ENCODE peak calls at places on chromosomes 3 and 15, in nine cellular contexts. B, Q, X, H, V, G, P, C and R are unnamed samples.
A peak's percentile ranks its signal among the peaks of the same experiment; 100 is the strongest.

GRCh38 chr15:78034495-78035191 is 42.9 kb downstream of the TBC1D2B start:
- DNase-seq in X (no peak), H (no peak), Q (no peak), C (no peak), B (no peak), V (no peak), G (peak; percentile 81), P (no peak), R (peak; percentile 61)

GRCh38 chr15:68789921-68790575 is 30.6 kb downstream of the ANP32A start:
- DNase-seq in Q (no peak), X (peak; percentile 69), C (peak; percentile 72), V (no peak), P (peak; percentile 50), B (no peak), G (no peak), H (peak; percentile 18), R (no peak)

GRCh38 chr3:14765065-14765410 is 53.7 kb upstream of the FGD5 start:
- DNase-seq in V (no peak), G (no peak), Q (no peak), C (no peak), X (no peak), H (no peak), B (no peak), P (no peak), R (no peak)

GRCh38 chr3:126267169-126267975 is 87.0 kb upstream of the ALDH1L1 start:
- DNase-seq in P (peak; percentile 93), G (no peak), V (peak; percentile 94), Q (peak; percentile 68), H (peak; percentile 98), C (peak; percentile 87), B (peak; percentile 86), X (no peak), R (no peak)

GRCh38 chr15:76793162-76793561 is 112.0 kb downstream of the SCAPER start:
- DNase-seq in G (no peak), C (no peak), B (no peak), H (no peak), Q (no peak), V (no peak), P (no peak), X (peak; percentile 23), R (no peak)

GRCh38 chr3:38573606-38574005 is 75.9 kb downstream of the SCN5A start:
- DNase-seq in P (no peak), G (no peak), H (no peak), V (peak; percentile 25), C (no peak), Q (no peak), B (no peak), X (no peak), R (no peak)

GRCh38 chr15:92621972-92622533 is 33.5 kb downstream of the FAM174B start:
- DNase-seq in G (no peak), X (no peak), Q (no peak), C (no peak), B (no peak), H (no peak), V (no peak), P (no peak), R (no peak)

GRCh38 chr3:141979050-141979671 is 102.7 kb downstream of the ATP1B3 start:
- DNase-seq in H (peak; percentile 84), C (peak; percentile 89), Q (peak; percentile 26), X (no peak), P (no peak), B (no peak), G (no peak), V (peak; percentile 74), R (no peak)

GRCh38 chr15:51708013-51708412 is 26.7 kb downstream of the SCG3 start:
- DNase-seq in C (no peak), X (no peak), G (no peak), B (no peak), Q (no peak), V (peak; percentile 10), P (no peak), H (no peak), R (no peak)

GRCh38 chr3:123892195-123892594 is 8.1 kb upstream of the MYLK start:
- DNase-seq in G (no peak), H (no peak), X (no peak), P (no peak), V (no peak), C (no peak), Q (no peak), B (no peak), R (no peak)

GRCh38 chr3:177722386-177722785 is 525.1 kb upstream of the TBL1XR1 start:
- DNase-seq in C (no peak), P (no peak), H (no peak), V (no peak), Q (no peak), G (no peak), B (no peak), X (no peak), R (no peak)

GRCh38 chr15:57158997-57159668 is 217.2 kb upstream of the CGNL1 start:
- DNase-seq in Q (no peak), C (no peak), B (no peak), X (no peak), G (no peak), V (no peak), P (no peak), H (peak; percentile 43), R (no peak)

GRCh38 chr15:77540346-77541060 is 92.2 kb downstream of the LINGO1 start:
- DNase-seq in C (no peak), B (no peak), X (no peak), G (no peak), V (no peak), H (no peak), P (no peak), Q (no peak), R (no peak)

GRCh38 chr3:49566312-49566711 is 12.0 kb downstream of the BSN start:
- DNase-seq in X (no peak), Q (no peak), H (no peak), G (peak; percentile 29), V (peak; percentile 10), B (no peak), C (peak; percentile 2), P (no peak), R (no peak)

GRCh38 chr15:73571346-73571745 is 61.8 kb downstream of the NPTN start:
- DNase-seq in H (no peak), V (no peak), C (no peak), G (no peak), B (no peak), X (no peak), Q (no peak), P (no peak), R (no peak)

GRCh38 chr3:16323737-16324136 is 58.7 kb downstream of the OXNAD1 start:
- DNase-seq in X (no peak), B (no peak), V (no peak), Q (no peak), C (no peak), G (no peak), H (no peak), P (no peak), R (no peak)

GRCh38 chr3:73848173-73848751 is 223.5 kb upstream of the PDZRN3 start:
- DNase-seq in H (peak; percentile 29), Q (no peak), B (no peak), C (peak; percentile 23), X (no peak), G (peak; percentile 44), P (peak; percentile 56), V (peak; percentile 68), R (no peak)

GRCh38 chr15:63094495-63094931 is 27.1 kb upstream of the LACTB start:
- DNase-seq in H (peak; percentile 84), C (peak; percentile 82), G (no peak), X (no peak), V (peak; percentile 80), Q (peak; percentile 72), P (peak; percentile 69), B (no peak), R (no peak)

GRCh38 chr15:75452364-75452967 is 976 bp upstream of the SIN3A start:
- DNase-seq in B (peak; percentile 91), G (peak; percentile 77), X (no peak), H (peak; percentile 85), Q (peak; percentile 67), P (peak; percentile 81), C (peak; percentile 56), V (peak; percentile 81), R (peak; percentile 76)

GRCh38 chr15:93040288-93041158 is 48.5 kb downstream of the RGMA start:
- DNase-seq in B (peak; percentile 28), X (no peak), H (no peak), Q (no peak), V (no peak), C (no peak), G (no peak), P (no peak), R (no peak)

GRCh38 chr3:171811059-171811912 is 1.0 kb upstream of the PLD1 start:
- DNase-seq in H (peak; percentile 96), Q (peak; percentile 83), V (peak; percentile 100), B (no peak), X (no peak), G (peak; percentile 53), C (peak; percentile 99), P (no peak), R (no peak)

GRCh38 chr15:83106994-83107840 is at the start of gene TM6SF1:
- DNase-seq in V (no peak), G (no peak), B (peak; percentile 60), Q (no peak), H (peak; percentile 10), X (no peak), C (no peak), P (peak; percentile 61), R (peak; percentile 5)

GRCh38 chr3:10395196-10395595 is 74.3 kb upstream of the SEC13 start:
- DNase-seq in P (no peak), V (no peak), H (no peak), B (no peak), C (no peak), G (no peak), X (peak; percentile 42), Q (no peak), R (no peak)